ENCODE peak calls at places on chromosomes 2 and 18, in seven cellular contexts. W, L, C, A, S, R and H are unnamed samples.
A peak's percentile ranks its signal among the peaks of the same experiment; 100 is the strongest.

GRCh38 chr18:63257453-63257852 is 62.1 kb downstream of the BCL2 start:
- DNase-seq in S (no peak), R (no peak), W (no peak), A (no peak), L (no peak), C (no peak), H (no peak)

GRCh38 chr2:216875861-216876260 is 16.0 kb upstream of the TNP1 start:
- DNase-seq in S (no peak), W (no peak), C (no peak), L (no peak), A (no peak), R (no peak), H (no peak)

GRCh38 chr2:74751981-74752808 is 81.7 kb upstream of the HK2 start:
- DNase-seq in L (no peak), C (no peak), R (no peak), W (no peak), A (no peak), S (no peak), H (no peak)

GRCh38 chr2:157628532-157629415 is at the start of gene ACVR1C:
- DNase-seq in A (peak; percentile 49), S (peak; percentile 68), L (peak; percentile 56), R (peak; percentile 86), C (peak; percentile 31), W (peak; percentile 89), H (peak; percentile 17)

GRCh38 chr2:184769686-184770085 is 171.4 kb downstream of the ZNF804A start:
- DNase-seq in R (no peak), W (no peak), C (no peak), A (peak; percentile 47), L (no peak), S (no peak), H (peak; percentile 59)

GRCh38 chr18:45617284-45617683 is 2.0 kb downstream of the SLC14A2 start:
- DNase-seq in W (no peak), R (no peak), L (peak; percentile 85), A (peak; percentile 89), C (peak; percentile 93), S (no peak), H (peak; percentile 95)

GRCh38 chr2:11248-11941 is 34.9 kb downstream of the FAM110C start:
- DNase-seq in S (peak; percentile 61), R (no peak), W (peak; percentile 86), A (peak; percentile 53), L (no peak), C (peak; percentile 41), H (no peak)

GRCh38 chr2:45813003-45813601 is 161.6 kb downstream of the PRKCE start:
- DNase-seq in W (no peak), S (no peak), C (no peak), L (no peak), A (peak; percentile 34), R (no peak), H (peak; percentile 83)

GRCh38 chr2:36423172-36423571 is 67.6 kb downstream of the CRIM1 start:
- DNase-seq in W (no peak), R (no peak), A (no peak), C (no peak), L (no peak), S (no peak), H (no peak)

GRCh38 chr2:83689402-83689801 is 769.7 kb downstream of the SUCLG1 start:
- DNase-seq in S (no peak), L (peak; percentile 34), R (no peak), A (no peak), C (no peak), W (no peak), H (no peak)

GRCh38 chr2:240146141-240146561 is 5.7 kb upstream of the OTOS start:
- DNase-seq in W (no peak), C (no peak), L (no peak), A (no peak), S (no peak), R (no peak), H (no peak)

GRCh38 chr2:85446296-85447221 is 28.0 kb downstream of the SH2D6 start:
- DNase-seq in W (no peak), C (no peak), L (no peak), S (no peak), R (no peak), A (no peak), H (no peak)

GRCh38 chr2:46413111-46413510 is 66.3 kb upstream of the TMEM247 start:
- DNase-seq in S (no peak), R (no peak), L (no peak), W (no peak), C (no peak), A (no peak), H (no peak)

GRCh38 chr2:9086465-9086864 is 83.0 kb upstream of the MBOAT2 start:
- DNase-seq in R (no peak), L (no peak), S (no peak), W (no peak), A (peak; percentile 43), C (no peak), H (no peak)

GRCh38 chr18:79782566-79783308 is 15.0 kb upstream of the KCNG2 start:
- DNase-seq in W (peak; percentile 63), C (no peak), A (no peak), S (no peak), R (no peak), L (no peak), H (no peak)

GRCh38 chr18:48947102-48947501 is 3.7 kb downstream of the SMAD7 start:
- DNase-seq in L (no peak), R (no peak), W (no peak), C (no peak), A (peak; percentile 37), S (no peak), H (no peak)

GRCh38 chr2:172710584-172711024 is 25.0 kb upstream of the RAPGEF4 start:
- DNase-seq in C (no peak), W (no peak), L (peak; percentile 84), R (no peak), S (peak; percentile 54), A (peak; percentile 86), H (peak; percentile 69)

GRCh38 chr18:56702946-56703345 is 51.8 kb downstream of the WDR7 start:
- DNase-seq in L (peak; percentile 0), A (peak; percentile 48), S (peak; percentile 37), W (no peak), R (no peak), C (no peak), H (peak; percentile 56)

GRCh38 chr2:112811841-112812306 is 24.7 kb downstream of the IL1B start:
- DNase-seq in L (peak; percentile 84), S (no peak), W (no peak), C (no peak), R (no peak), A (peak; percentile 89), H (peak; percentile 78)

GRCh38 chr18:49081511-49082146 is 130.9 kb upstream of the SMAD7 start:
- DNase-seq in L (no peak), R (no peak), C (no peak), W (no peak), A (no peak), S (no peak), H (peak; percentile 48)

GRCh38 chr18:73232933-73233332 is 365.1 kb upstream of the NETO1 start:
- DNase-seq in R (no peak), S (no peak), L (no peak), A (no peak), W (no peak), C (no peak), H (no peak)

GRCh38 chr18:62521082-62521481 is 1.7 kb upstream of the ZCCHC2 start:
- DNase-seq in L (no peak), A (no peak), R (no peak), S (no peak), C (no peak), W (no peak), H (no peak)

GRCh38 chr2:84395819-84396218 is 63.3 kb downstream of the SUCLG1 start:
- DNase-seq in S (no peak), L (no peak), C (no peak), A (peak; percentile 48), W (no peak), R (no peak), H (peak; percentile 54)

GRCh38 chr2:43110442-43110871 is 115.9 kb downstream of the ZFP36L2 start:
- DNase-seq in L (no peak), A (peak; percentile 81), R (no peak), C (no peak), S (no peak), W (no peak), H (peak; percentile 98)